ENCODE peak calls at places on chromosome 15, in nine cellular contexts. Q, N, O, B, E, Z, S, W and P are unnamed samples.

GRCh38 chr15:66269326-66270090 is 16.0 kb upstream of the MEGF11 start:
- DNase-seq in Q (peak; percentile 63), N (no peak), O (no peak), B (no peak), E (no peak), Z (no peak), S (no peak), W (no peak), P (peak; percentile 81)

GRCh38 chr15:63826513-63826912 is 7.2 kb downstream of the HERC1 start:
- DNase-seq in Q (peak; percentile 59), N (no peak), O (peak; percentile 54), B (peak; percentile 10), E (no peak), Z (peak; percentile 22), S (no peak), W (no peak), P (no peak)

GRCh38 chr15:28917791-28918140 is 32.0 kb downstream of the APBA2 start:
- DNase-seq in Q (no peak), N (no peak), O (no peak), B (no peak), E (no peak), Z (no peak), S (no peak), W (no peak), P (no peak)

GRCh38 chr15:33988384-33988783 is 20.1 kb downstream of the CHRM5 start:
- DNase-seq in Q (no peak), N (no peak), O (no peak), B (no peak), E (no peak), Z (no peak), S (no peak), W (no peak), P (no peak)

GRCh38 chr15:52790166-52790708 is at the start of gene ONECUT1:
- DNase-seq in Q (peak; percentile 29), N (no peak), O (peak; percentile 7), B (no peak), E (peak; percentile 52), Z (peak; percentile 27), S (peak; percentile 72), W (no peak), P (peak; percentile 80)

GRCh38 chr15:67542462-67543347 is at the start of gene MAP2K5:
- DNase-seq in Q (peak; percentile 68), N (peak; percentile 89), O (peak; percentile 52), B (no peak), E (peak; percentile 87), Z (peak; percentile 75), S (peak; percentile 94), W (peak; percentile 70), P (peak; percentile 88)

GRCh38 chr15:22229971-22230815 is 149.9 kb downstream of the OR4M2 start:
- DNase-seq in Q (no peak), N (no peak), O (no peak), B (no peak), E (no peak), Z (no peak), S (no peak), W (no peak), P (no peak)

GRCh38 chr15:77659350-77660321 is 26.9 kb upstream of the LINGO1 start:
- DNase-seq in Q (peak; percentile 50), N (no peak), O (peak; percentile 42), B (peak; percentile 20), E (peak; percentile 37), Z (no peak), S (peak; percentile 53), W (no peak), P (peak; percentile 98)

GRCh38 chr15:38187646-38188313 is 64.9 kb upstream of the SPRED1 start:
- DNase-seq in Q (no peak), N (no peak), O (no peak), B (no peak), E (no peak), Z (no peak), S (no peak), W (no peak), P (no peak)

GRCh38 chr15:86481720-86482119 is 402.0 kb downstream of the AGBL1 start:
- DNase-seq in Q (no peak), N (no peak), O (no peak), B (no peak), E (no peak), Z (no peak), S (no peak), W (no peak), P (no peak)

GRCh38 chr15:33866101-33866737 is 102.1 kb upstream of the CHRM5 start:
- DNase-seq in Q (no peak), N (no peak), O (no peak), B (no peak), E (no peak), Z (no peak), S (no peak), W (no peak), P (no peak)

GRCh38 chr15:25207369-25207768 is 231.5 kb downstream of the UBE3A start:
- DNase-seq in Q (no peak), N (no peak), O (no peak), B (no peak), E (no peak), Z (no peak), S (no peak), W (no peak), P (no peak)

GRCh38 chr15:31605467-31605931 is 278.9 kb downstream of the KLF13 start:
- DNase-seq in Q (no peak), N (no peak), O (peak; percentile 8), B (no peak), E (no peak), Z (no peak), S (no peak), W (no peak), P (peak; percentile 46)

GRCh38 chr15:85752591-85752990 is 42.1 kb downstream of the KLHL25 start:
- DNase-seq in Q (no peak), N (no peak), O (no peak), B (no peak), E (peak; percentile 6), Z (no peak), S (peak; percentile 71), W (no peak), P (no peak)

GRCh38 chr15:21261396-21261964 is 178.8 kb downstream of the POTEB3 start:
- DNase-seq in Q (no peak), N (no peak), O (no peak), B (no peak), E (no peak), Z (no peak), S (peak; percentile 35), W (no peak), P (peak; percentile 2)

GRCh38 chr15:31484369-31484951 is 157.8 kb downstream of the KLF13 start:
- DNase-seq in Q (no peak), N (no peak), O (no peak), B (no peak), E (no peak), Z (no peak), S (no peak), W (no peak), P (no peak)

GRCh38 chr15:101841656-101842055 is 29.7 kb downstream of the OR4F15 start:
- DNase-seq in Q (no peak), N (no peak), O (no peak), B (no peak), E (no peak), Z (no peak), S (no peak), W (no peak), P (no peak)